ENCODE peak calls at places on chromosomes 4 and X, in seven cellular contexts. One of them, this sample, is unnamed.

GRCh38 chr4:26330186-26330787 is 9.5 kb downstream of the RBPJ start:
- DNase-seq in SK-N-SH: peak; percentile 51
- DNase-seq in WERI-Rb-1: no peak
- DNase-seq in kidney epithelial cell: no peak
- DNase-seq in upper lobe of right lung: no peak
- DNase-seq in cardiac muscle cell: peak; percentile 67
- DNase-seq in right lobe of liver: no peak
- DNase-seq in this sample: peak; percentile 25

GRCh38 chr4:102338405-102338804 is 6.9 kb downstream of the SLC39A8 start:
- DNase-seq in SK-N-SH: no peak
- DNase-seq in right lobe of liver: no peak
- DNase-seq in cardiac muscle cell: no peak
- DNase-seq in upper lobe of right lung: no peak
- DNase-seq in WERI-Rb-1: no peak
- DNase-seq in kidney epithelial cell: no peak
- DNase-seq in this sample: no peak

GRCh38 chr4:26273308-26273980 is 47.4 kb upstream of the RBPJ start:
- DNase-seq in right lobe of liver: no peak
- DNase-seq in upper lobe of right lung: no peak
- DNase-seq in SK-N-SH: no peak
- DNase-seq in kidney epithelial cell: no peak
- DNase-seq in WERI-Rb-1: no peak
- DNase-seq in cardiac muscle cell: no peak
- DNase-seq in this sample: no peak

GRCh38 chrX:78759081-78759480 is 11.6 kb downstream of the LPAR4 start:
- DNase-seq in cardiac muscle cell: no peak
- DNase-seq in upper lobe of right lung: no peak
- DNase-seq in SK-N-SH: no peak
- DNase-seq in WERI-Rb-1: no peak
- DNase-seq in right lobe of liver: no peak
- DNase-seq in kidney epithelial cell: no peak
- DNase-seq in this sample: no peak

GRCh38 chrX:70500826-70501225 is 56.2 kb downstream of the DLG3 start:
- DNase-seq in kidney epithelial cell: no peak
- DNase-seq in right lobe of liver: no peak
- DNase-seq in cardiac muscle cell: no peak
- DNase-seq in SK-N-SH: no peak
- DNase-seq in upper lobe of right lung: no peak
- DNase-seq in WERI-Rb-1: no peak
- DNase-seq in this sample: no peak

GRCh38 chr4:7398104-7398423 is 36.7 kb downstream of the PSAPL1 start:
- DNase-seq in SK-N-SH: peak; percentile 76
- DNase-seq in kidney epithelial cell: no peak
- DNase-seq in right lobe of liver: no peak
- DNase-seq in WERI-Rb-1: peak; percentile 66
- DNase-seq in upper lobe of right lung: peak; percentile 89
- DNase-seq in cardiac muscle cell: peak; percentile 33
- DNase-seq in this sample: peak; percentile 91

GRCh38 chr4:158768577-158769174 is at the start of gene FNIP2:
- DNase-seq in cardiac muscle cell: peak; percentile 81
- DNase-seq in upper lobe of right lung: peak; percentile 92
- DNase-seq in kidney epithelial cell: no peak
- DNase-seq in right lobe of liver: peak; percentile 90
- DNase-seq in SK-N-SH: peak; percentile 98
- DNase-seq in WERI-Rb-1: peak; percentile 90
- DNase-seq in this sample: peak; percentile 86

GRCh38 chr4:158845166-158846041 is 76.6 kb downstream of the FNIP2 start:
- DNase-seq in upper lobe of right lung: no peak
- DNase-seq in kidney epithelial cell: no peak
- DNase-seq in right lobe of liver: no peak
- DNase-seq in cardiac muscle cell: no peak
- DNase-seq in WERI-Rb-1: no peak
- DNase-seq in SK-N-SH: no peak
- DNase-seq in this sample: no peak

GRCh38 chr4:166239354-166239753 is 366.3 kb downstream of the TLL1 start:
- DNase-seq in right lobe of liver: no peak
- DNase-seq in cardiac muscle cell: no peak
- DNase-seq in SK-N-SH: no peak
- DNase-seq in kidney epithelial cell: no peak
- DNase-seq in WERI-Rb-1: no peak
- DNase-seq in upper lobe of right lung: no peak
- DNase-seq in this sample: no peak

GRCh38 chr4:76979236-76979635 is 29.7 kb downstream of the SEPTIN11 start:
- DNase-seq in WERI-Rb-1: no peak
- DNase-seq in SK-N-SH: no peak
- DNase-seq in cardiac muscle cell: no peak
- DNase-seq in upper lobe of right lung: no peak
- DNase-seq in kidney epithelial cell: no peak
- DNase-seq in right lobe of liver: no peak
- DNase-seq in this sample: no peak

GRCh38 chr4:87092389-87093141 is 127.9 kb downstream of the KLHL8 start:
- DNase-seq in cardiac muscle cell: peak; percentile 88
- DNase-seq in kidney epithelial cell: peak; percentile 99
- DNase-seq in upper lobe of right lung: peak; percentile 89
- DNase-seq in right lobe of liver: peak; percentile 74
- DNase-seq in WERI-Rb-1: no peak
- DNase-seq in SK-N-SH: peak; percentile 40
- DNase-seq in this sample: peak; percentile 90

GRCh38 chr4:118270492-118270891 is 82.3 kb downstream of the PRSS12 start:
- DNase-seq in right lobe of liver: no peak
- DNase-seq in SK-N-SH: peak; percentile 37
- DNase-seq in WERI-Rb-1: no peak
- DNase-seq in cardiac muscle cell: peak; percentile 72
- DNase-seq in upper lobe of right lung: no peak
- DNase-seq in kidney epithelial cell: no peak
- DNase-seq in this sample: peak; percentile 15

GRCh38 chr4:165124488-165124887 is 11.8 kb upstream of the TMEM192 start:
- DNase-seq in upper lobe of right lung: no peak
- DNase-seq in right lobe of liver: no peak
- DNase-seq in SK-N-SH: no peak
- DNase-seq in WERI-Rb-1: no peak
- DNase-seq in kidney epithelial cell: no peak
- DNase-seq in cardiac muscle cell: no peak
- DNase-seq in this sample: no peak

DNA sequence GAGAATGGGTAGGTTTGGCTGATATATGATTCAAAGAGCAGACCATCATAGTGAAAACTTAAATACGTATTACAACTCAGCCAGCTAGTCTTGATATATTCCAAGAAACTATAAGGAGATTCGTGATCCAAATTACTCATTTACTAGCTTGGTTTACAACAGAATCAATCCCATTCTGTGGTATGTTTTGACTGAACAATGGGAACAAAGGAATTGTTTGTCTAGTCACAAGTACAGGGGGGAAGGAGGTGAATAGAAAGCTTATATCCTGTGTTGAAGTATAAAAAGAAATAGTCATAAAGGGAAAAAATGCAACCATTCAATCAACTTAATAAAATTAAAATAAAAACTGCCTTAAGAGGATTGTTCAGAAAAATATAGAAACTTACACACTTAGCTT is 17.0 kb downstream of the C4orf54 start:
- DNase-seq in WERI-Rb-1: no peak
- DNase-seq in right lobe of liver: no peak
- DNase-seq in SK-N-SH: no peak
- DNase-seq in kidney epithelial cell: no peak
- DNase-seq in cardiac muscle cell: no peak
- DNase-seq in upper lobe of right lung: no peak
- DNase-seq in this sample: no peak
- H3K4me3 ChIP-seq in WERI-Rb-1: no peak overlapping the region
- H3K4me3 ChIP-seq in right lobe of liver: no peak overlapping the region
- H3K4me3 ChIP-seq in SK-N-SH: no peak overlapping the region
- H3K4me3 ChIP-seq in kidney epithelial cell: no peak overlapping the region
- H3K4me3 ChIP-seq in cardiac muscle cell: no peak overlapping the region
- H3K4me3 ChIP-seq in upper lobe of right lung: no peak overlapping the region
- H3K4me3 ChIP-seq in this sample: no peak overlapping the region

GRCh38 chrX:148984238-148984637 is 483.8 kb downstream of the AFF2 start:
- DNase-seq in upper lobe of right lung: no peak
- DNase-seq in cardiac muscle cell: no peak
- DNase-seq in SK-N-SH: no peak
- DNase-seq in right lobe of liver: no peak
- DNase-seq in kidney epithelial cell: no peak
- DNase-seq in WERI-Rb-1: no peak
- DNase-seq in this sample: no peak
- H3K36me3 ChIP-seq in upper lobe of right lung: no peaks in the 10 kb centered on the region
- H3K36me3 ChIP-seq in cardiac muscle cell: no peaks in the 10 kb centered on the region
- H3K36me3 ChIP-seq in SK-N-SH: no peaks in the 10 kb centered on the region
- H3K36me3 ChIP-seq in right lobe of liver: no peaks in the 10 kb centered on the region
- H3K36me3 ChIP-seq in kidney epithelial cell: no peaks in the 10 kb centered on the region
- H3K36me3 ChIP-seq in WERI-Rb-1: no peaks in the 10 kb centered on the region
- H3K36me3 ChIP-seq in this sample: no peaks in the 10 kb centered on the region

GRCh38 chrX:101362757-101363156 is 14.2 kb upstream of the TIMM8A start:
- DNase-seq in cardiac muscle cell: no peak
- DNase-seq in SK-N-SH: no peak
- DNase-seq in right lobe of liver: no peak
- DNase-seq in WERI-Rb-1: no peak
- DNase-seq in upper lobe of right lung: no peak
- DNase-seq in kidney epithelial cell: no peak
- DNase-seq in this sample: no peak

GRCh38 chrX:101359966-101360365 is 11.4 kb upstream of the TIMM8A start:
- DNase-seq in upper lobe of right lung: no peak
- DNase-seq in WERI-Rb-1: no peak
- DNase-seq in cardiac muscle cell: no peak
- DNase-seq in kidney epithelial cell: no peak
- DNase-seq in right lobe of liver: no peak
- DNase-seq in SK-N-SH: no peak
- DNase-seq in this sample: no peak

GRCh38 chrX:101362116-101362515 is 13.6 kb upstream of the TIMM8A start:
- DNase-seq in SK-N-SH: no peak
- DNase-seq in WERI-Rb-1: no peak
- DNase-seq in right lobe of liver: no peak
- DNase-seq in kidney epithelial cell: no peak
- DNase-seq in cardiac muscle cell: no peak
- DNase-seq in upper lobe of right lung: no peak
- DNase-seq in this sample: no peak

GRCh38 chrX:101357166-101357795 is 8.7 kb upstream of the TIMM8A start:
- DNase-seq in kidney epithelial cell: no peak
- DNase-seq in right lobe of liver: no peak
- DNase-seq in SK-N-SH: no peak
- DNase-seq in cardiac muscle cell: peak; percentile 17
- DNase-seq in upper lobe of right lung: no peak
- DNase-seq in WERI-Rb-1: no peak
- DNase-seq in this sample: no peak
- TF ChIP-seq CTCF in kidney epithelial cell: peak; percentile 19
- TF ChIP-seq CTCF in right lobe of liver: peak; percentile 21
- TF ChIP-seq CTCF in SK-N-SH: peak; percentile 56
- TF ChIP-seq CTCF in cardiac muscle cell: peak; percentile 41
- TF ChIP-seq CTCF in upper lobe of right lung: peak; percentile 20
- TF ChIP-seq CTCF in WERI-Rb-1: peak; percentile 26
- TF ChIP-seq CTCF in this sample: peak; percentile 33

DNA sequence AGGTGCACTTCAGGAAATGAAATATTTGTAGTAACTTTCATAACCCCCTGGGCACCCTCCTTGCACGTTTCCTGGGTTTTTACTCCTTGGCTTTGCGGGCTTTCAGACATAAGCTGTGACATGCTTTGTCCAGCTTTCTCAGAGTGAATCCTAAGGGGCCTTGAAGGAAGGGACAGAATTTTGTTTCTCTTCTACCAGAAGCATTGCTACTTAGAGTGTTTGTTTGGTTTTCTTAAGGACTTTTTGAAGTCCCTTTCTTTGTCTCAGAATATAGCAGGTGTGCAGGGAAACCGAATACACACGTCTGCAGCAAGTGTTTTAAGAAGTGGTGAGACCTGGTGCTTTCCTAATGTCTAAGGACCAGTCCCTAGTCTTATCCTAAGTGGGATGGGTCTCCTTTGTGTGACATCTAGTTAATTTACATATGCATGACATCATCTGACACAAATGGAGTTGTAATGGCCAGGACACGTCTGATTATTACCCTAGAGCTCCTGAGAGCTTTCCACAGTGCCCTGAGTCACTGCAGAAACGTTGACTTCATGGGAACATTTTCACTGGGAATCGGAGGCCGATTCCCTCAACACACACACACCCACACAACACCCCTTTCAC is 1.3 kb downstream of the FAM149A start:
- DNase-seq in cardiac muscle cell: peak; percentile 14
- DNase-seq in kidney epithelial cell: peak; percentile 61
- DNase-seq in right lobe of liver: no peak
- DNase-seq in SK-N-SH: peak; percentile 36
- DNase-seq in WERI-Rb-1: no peak
- DNase-seq in upper lobe of right lung: no peak
- DNase-seq in this sample: no peak
- H3K4me3 ChIP-seq in cardiac muscle cell: peak overlapping the region; percentile 33
- H3K4me3 ChIP-seq in kidney epithelial cell: peak overlapping the region; percentile 66
- H3K4me3 ChIP-seq in right lobe of liver: peak overlapping the region; percentile 64
- H3K4me3 ChIP-seq in SK-N-SH: no peak overlapping the region
- H3K4me3 ChIP-seq in WERI-Rb-1: no peak overlapping the region
- H3K4me3 ChIP-seq in upper lobe of right lung: peak overlapping the region; percentile 60
- H3K4me3 ChIP-seq in this sample: no peak overlapping the region

DNA sequence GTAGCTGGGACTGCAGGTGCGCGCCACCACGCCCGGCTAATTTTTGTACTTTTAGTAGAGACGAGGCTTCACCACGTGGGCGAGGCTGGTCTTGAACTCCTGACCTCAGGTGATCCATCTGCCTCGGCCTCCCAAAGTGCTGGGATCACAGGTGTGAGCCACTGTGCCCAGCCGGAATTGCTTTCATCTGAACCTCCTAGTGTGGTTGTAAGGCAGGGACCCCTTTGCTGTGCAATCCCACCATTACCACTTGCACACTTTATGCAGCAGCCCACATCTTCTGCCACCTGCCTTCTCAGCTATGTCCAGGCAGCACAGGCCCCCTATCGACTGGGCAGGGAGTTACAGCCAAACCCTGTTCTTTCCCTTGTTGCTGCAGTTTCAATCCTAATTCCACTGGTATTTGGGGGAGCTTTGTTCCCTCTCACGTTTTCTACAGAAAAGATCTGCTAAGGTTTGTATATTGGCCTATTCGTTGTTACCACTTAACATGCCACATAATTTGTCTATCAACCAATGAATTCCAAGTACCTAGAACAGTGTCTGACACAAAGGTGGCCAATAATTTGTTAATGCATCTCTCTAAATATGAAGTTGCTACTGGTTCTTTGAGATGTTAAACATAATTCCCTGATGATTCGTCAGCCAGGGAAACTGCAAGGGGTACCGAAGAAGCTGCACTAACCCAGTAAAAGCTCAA is 6.5 kb downstream of the RPL39 start:
- DNase-seq in WERI-Rb-1: peak; percentile 33
- DNase-seq in SK-N-SH: peak; percentile 47
- DNase-seq in upper lobe of right lung: peak; percentile 60
- DNase-seq in cardiac muscle cell: peak; percentile 41
- DNase-seq in kidney epithelial cell: no peak
- DNase-seq in right lobe of liver: no peak
- DNase-seq in this sample: peak; percentile 57
- H3K36me3 ChIP-seq in WERI-Rb-1: peaks cover 70% of the 10 kb centered on the region
- H3K36me3 ChIP-seq in SK-N-SH: peaks cover 55% of the 10 kb centered on the region
- H3K36me3 ChIP-seq in upper lobe of right lung: peaks cover 47% of the 10 kb centered on the region
- H3K36me3 ChIP-seq in cardiac muscle cell: peaks cover 17% of the 10 kb centered on the region
- H3K36me3 ChIP-seq in kidney epithelial cell: no peaks in the 10 kb centered on the region
- H3K36me3 ChIP-seq in right lobe of liver: no peaks in the 10 kb centered on the region
- H3K36me3 ChIP-seq in this sample: peaks cover 81% of the 10 kb centered on the region

DNA sequence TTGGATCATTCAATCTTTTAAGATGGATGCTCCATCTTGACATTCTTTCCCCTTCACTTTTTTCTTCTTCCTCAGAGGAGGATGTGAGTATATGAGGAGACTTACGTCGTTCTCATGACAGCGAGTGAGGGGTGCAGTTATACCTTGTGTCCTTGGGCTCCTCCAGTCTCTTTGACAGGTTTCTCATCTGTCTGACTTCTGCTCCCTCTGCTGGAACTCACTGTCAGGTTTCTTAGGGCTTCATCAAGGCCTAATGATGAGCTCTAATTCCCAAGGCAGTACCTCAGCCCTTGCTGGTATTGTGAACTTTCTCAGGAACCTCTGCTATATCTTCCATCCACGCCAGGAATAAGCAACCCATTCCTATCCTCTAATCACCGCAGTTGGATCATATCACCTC is 237.8 kb upstream of the ADGRL3 start:
- DNase-seq in upper lobe of right lung: no peak
- DNase-seq in cardiac muscle cell: no peak
- DNase-seq in kidney epithelial cell: no peak
- DNase-seq in right lobe of liver: no peak
- DNase-seq in WERI-Rb-1: no peak
- DNase-seq in SK-N-SH: no peak
- DNase-seq in this sample: no peak
- TF ChIP-seq CTCF in upper lobe of right lung: no peak
- TF ChIP-seq CTCF in cardiac muscle cell: no peak
- TF ChIP-seq CTCF in kidney epithelial cell: no peak
- TF ChIP-seq CTCF in right lobe of liver: no peak
- TF ChIP-seq CTCF in WERI-Rb-1: peak; percentile 15
- TF ChIP-seq CTCF in SK-N-SH: no peak
- TF ChIP-seq CTCF in this sample: no peak